ENCODE peak calls at places on chromosomes 12 and 14, in five cellular contexts. S, Y, B, O and K are unnamed samples.
A peak's percentile ranks its signal among the peaks of the same experiment; 100 is the strongest.

GRCh38 chr12:130213249-130213648 is 51.0 kb downstream of the FZD10 start:
- DNase-seq in S (no peak), Y (no peak), B (no peak), O (no peak), K (no peak)

GRCh38 chr12:49377386-49377785 is 10.1 kb downstream of the SPATS2 start:
- DNase-seq in S (no peak), Y (no peak), B (no peak), O (no peak), K (no peak)

GRCh38 chr12:24055747-24056146 is 106.3 kb upstream of the SOX5 start:
- DNase-seq in S (no peak), Y (no peak), B (no peak), O (no peak), K (no peak)

GRCh38 chr14:84477996-84478395 is 1051.9 kb upstream of the FLRT2 start:
- DNase-seq in S (no peak), Y (no peak), B (no peak), O (no peak), K (no peak)

GRCh38 chr12:65232490-65233077 is 45.9 kb upstream of the MSRB3 start:
- DNase-seq in S (no peak), Y (peak; percentile 56), B (peak; percentile 22), O (no peak), K (no peak)

GRCh38 chr12:55515696-55516095 is 23.5 kb downstream of the OR6C68 start:
- DNase-seq in S (no peak), Y (no peak), B (peak; percentile 6), O (peak; percentile 14), K (no peak)

GRCh38 chr12:112419269-112420133 is 754 bp downstream of the PTPN11 start:
- DNase-seq in S (peak; percentile 79), Y (peak; percentile 89), B (peak; percentile 79), O (no peak), K (peak; percentile 79)

GRCh38 chr12:29153231-29153630 is 4.2 kb downstream of the FAR2 start:
- DNase-seq in S (no peak), Y (no peak), B (no peak), O (no peak), K (no peak)

GRCh38 chr14:94681300-94682060 is 69.3 kb downstream of the SERPINA3 start:
- DNase-seq in S (no peak), Y (peak; percentile 73), B (peak; percentile 78), O (peak; percentile 36), K (no peak)

GRCh38 chr14:106879241-106879640 is 1352.9 kb downstream of the TMEM121 start:
- DNase-seq in S (peak; percentile 53), Y (no peak), B (peak; percentile 79), O (peak; percentile 85), K (no peak)